ENCODE peak calls at places on chromosomes 12 and 14, in six cellular contexts. One of them, this sample, is unnamed.
A peak's percentile ranks its signal among the peaks of the same experiment; 100 is the strongest.

GRCh38 chr12:53380104-53380796 is at the start of gene SP1:
- DNase-seq in left ventricle myocardium inferior: peak; percentile 93
- DNase-seq in lower lobe of right lung: peak; percentile 97
- DNase-seq in cardiac muscle cell: peak; percentile 98
- DNase-seq in A673: peak; percentile 95
- DNase-seq in PC-9: peak; percentile 70
- DNase-seq in this sample: peak; percentile 94

GRCh38 chr12:104877107-104877705 is 80.9 kb downstream of the SLC41A2 start:
- DNase-seq in left ventricle myocardium inferior: no peak
- DNase-seq in lower lobe of right lung: no peak
- DNase-seq in cardiac muscle cell: peak; percentile 74
- DNase-seq in A673: peak; percentile 44
- DNase-seq in PC-9: peak; percentile 40
- DNase-seq in this sample: peak; percentile 27

GRCh38 chr14:76784881-76785280 is 23.6 kb downstream of the VASH1 start:
- DNase-seq in left ventricle myocardium inferior: peak; percentile 84
- DNase-seq in lower lobe of right lung: peak; percentile 72
- DNase-seq in cardiac muscle cell: peak; percentile 88
- DNase-seq in A673: peak; percentile 90
- DNase-seq in PC-9: peak; percentile 65
- DNase-seq in this sample: peak; percentile 86

GRCh38 chr12:89117448-89118034 is 234.8 kb downstream of the DUSP6 start:
- DNase-seq in left ventricle myocardium inferior: no peak
- DNase-seq in lower lobe of right lung: peak; percentile 38
- DNase-seq in cardiac muscle cell: no peak
- DNase-seq in A673: peak; percentile 13
- DNase-seq in PC-9: peak; percentile 95
- DNase-seq in this sample: no peak

GRCh38 chr12:120167529-120168095 is 26.9 kb downstream of the GCN1 start:
- DNase-seq in left ventricle myocardium inferior: no peak
- DNase-seq in lower lobe of right lung: no peak
- DNase-seq in cardiac muscle cell: no peak
- DNase-seq in A673: peak; percentile 88
- DNase-seq in PC-9: no peak
- DNase-seq in this sample: no peak

GRCh38 chr12:50261654-50262053 is 21.7 kb downstream of the LIMA1 start:
- DNase-seq in left ventricle myocardium inferior: no peak
- DNase-seq in lower lobe of right lung: no peak
- DNase-seq in cardiac muscle cell: peak; percentile 31
- DNase-seq in A673: no peak
- DNase-seq in PC-9: no peak
- DNase-seq in this sample: no peak

GRCh38 chr12:41548926-41549325 is 360.8 kb downstream of the PDZRN4 start:
- DNase-seq in left ventricle myocardium inferior: no peak
- DNase-seq in lower lobe of right lung: no peak
- DNase-seq in cardiac muscle cell: no peak
- DNase-seq in A673: no peak
- DNase-seq in PC-9: no peak
- DNase-seq in this sample: no peak

GRCh38 chr12:42483534-42483857 is 106.0 kb downstream of the PRICKLE1 start:
- DNase-seq in left ventricle myocardium inferior: peak; percentile 42
- DNase-seq in lower lobe of right lung: no peak
- DNase-seq in cardiac muscle cell: no peak
- DNase-seq in A673: peak; percentile 22
- DNase-seq in PC-9: no peak
- DNase-seq in this sample: peak; percentile 68

GRCh38 chr12:90078344-90078743 is 369.7 kb upstream of the ATP2B1 start:
- DNase-seq in left ventricle myocardium inferior: no peak
- DNase-seq in lower lobe of right lung: no peak
- DNase-seq in cardiac muscle cell: no peak
- DNase-seq in A673: no peak
- DNase-seq in PC-9: no peak
- DNase-seq in this sample: no peak

GRCh38 chr14:20613094-20614037 is 22.2 kb upstream of the RNASE12 start:
- DNase-seq in left ventricle myocardium inferior: peak; percentile 67
- DNase-seq in lower lobe of right lung: peak; percentile 79
- DNase-seq in cardiac muscle cell: peak; percentile 98
- DNase-seq in A673: peak; percentile 99
- DNase-seq in PC-9: peak; percentile 94
- DNase-seq in this sample: peak; percentile 81

GRCh38 chr12:95731519-95731958 is 59.0 kb downstream of the NTN4 start:
- DNase-seq in left ventricle myocardium inferior: no peak
- DNase-seq in lower lobe of right lung: no peak
- DNase-seq in cardiac muscle cell: no peak
- DNase-seq in A673: no peak
- DNase-seq in PC-9: no peak
- DNase-seq in this sample: no peak

GRCh38 chr14:53953828-53954550 is 2.6 kb downstream of the BMP4 start:
- DNase-seq in left ventricle myocardium inferior: peak; percentile 38
- DNase-seq in lower lobe of right lung: peak; percentile 59
- DNase-seq in cardiac muscle cell: peak; percentile 48
- DNase-seq in A673: peak; percentile 27
- DNase-seq in PC-9: peak; percentile 35
- DNase-seq in this sample: peak; percentile 39

GRCh38 chr12:23585782-23586163 is 363.7 kb downstream of the SOX5 start:
- DNase-seq in left ventricle myocardium inferior: no peak
- DNase-seq in lower lobe of right lung: no peak
- DNase-seq in cardiac muscle cell: no peak
- DNase-seq in A673: no peak
- DNase-seq in PC-9: no peak
- DNase-seq in this sample: no peak

GRCh38 chr14:66507181-66507721 is 696 bp upstream of the GPHN start:
- DNase-seq in left ventricle myocardium inferior: no peak
- DNase-seq in lower lobe of right lung: no peak
- DNase-seq in cardiac muscle cell: no peak
- DNase-seq in A673: no peak
- DNase-seq in PC-9: no peak
- DNase-seq in this sample: no peak

GRCh38 chr14:20327005-20327869 is 5.8 kb downstream of the CCNB1IP1 start:
- DNase-seq in left ventricle myocardium inferior: no peak
- DNase-seq in lower lobe of right lung: no peak
- DNase-seq in cardiac muscle cell: peak; percentile 77
- DNase-seq in A673: peak; percentile 76
- DNase-seq in PC-9: no peak
- DNase-seq in this sample: peak; percentile 33

GRCh38 chr12:6233121-6233971 is 33.1 kb downstream of the CD9 start:
- DNase-seq in left ventricle myocardium inferior: no peak
- DNase-seq in lower lobe of right lung: no peak
- DNase-seq in cardiac muscle cell: no peak
- DNase-seq in A673: no peak
- DNase-seq in PC-9: no peak
- DNase-seq in this sample: no peak

GRCh38 chr14:65414961-65415589 is 2.5 kb downstream of the FUT8 start:
- DNase-seq in left ventricle myocardium inferior: no peak
- DNase-seq in lower lobe of right lung: no peak
- DNase-seq in cardiac muscle cell: peak; percentile 63
- DNase-seq in A673: peak; percentile 21
- DNase-seq in PC-9: peak; percentile 37
- DNase-seq in this sample: no peak

GRCh38 chr14:34302654-34303053 is 159.4 kb downstream of the SPTSSA start:
- DNase-seq in left ventricle myocardium inferior: no peak
- DNase-seq in lower lobe of right lung: no peak
- DNase-seq in cardiac muscle cell: peak; percentile 25
- DNase-seq in A673: no peak
- DNase-seq in PC-9: no peak
- DNase-seq in this sample: no peak

GRCh38 chr12:32115404-32116104 is 8.9 kb downstream of the BICD1 start:
- DNase-seq in left ventricle myocardium inferior: peak; percentile 71
- DNase-seq in lower lobe of right lung: no peak
- DNase-seq in cardiac muscle cell: peak; percentile 99
- DNase-seq in A673: peak; percentile 64
- DNase-seq in PC-9: peak; percentile 93
- DNase-seq in this sample: peak; percentile 85

GRCh38 chr12:107319536-107320030 is 226.2 kb upstream of the CRY1 start:
- DNase-seq in left ventricle myocardium inferior: no peak
- DNase-seq in lower lobe of right lung: no peak
- DNase-seq in cardiac muscle cell: no peak
- DNase-seq in A673: peak; percentile 45
- DNase-seq in PC-9: no peak
- DNase-seq in this sample: no peak

GRCh38 chr12:54277823-54278276 is 2.1 kb downstream of the CBX5 start:
- DNase-seq in left ventricle myocardium inferior: no peak
- DNase-seq in lower lobe of right lung: no peak
- DNase-seq in cardiac muscle cell: peak; percentile 64
- DNase-seq in A673: no peak
- DNase-seq in PC-9: no peak
- DNase-seq in this sample: no peak

GRCh38 chr12:22101749-22102243 is 55.8 kb downstream of the CMAS start:
- DNase-seq in left ventricle myocardium inferior: no peak
- DNase-seq in lower lobe of right lung: no peak
- DNase-seq in cardiac muscle cell: peak; percentile 88
- DNase-seq in A673: no peak
- DNase-seq in PC-9: no peak
- DNase-seq in this sample: peak; percentile 23

GRCh38 chr12:115407036-115407435 is 723.1 kb upstream of the TBX3 start:
- DNase-seq in left ventricle myocardium inferior: no peak
- DNase-seq in lower lobe of right lung: no peak
- DNase-seq in cardiac muscle cell: no peak
- DNase-seq in A673: no peak
- DNase-seq in PC-9: no peak
- DNase-seq in this sample: no peak

GRCh38 chr14:33357225-33358010 is 418.7 kb downstream of the NPAS3 start:
- DNase-seq in left ventricle myocardium inferior: no peak
- DNase-seq in lower lobe of right lung: no peak
- DNase-seq in cardiac muscle cell: peak; percentile 31
- DNase-seq in A673: no peak
- DNase-seq in PC-9: no peak
- DNase-seq in this sample: no peak

DNA sequence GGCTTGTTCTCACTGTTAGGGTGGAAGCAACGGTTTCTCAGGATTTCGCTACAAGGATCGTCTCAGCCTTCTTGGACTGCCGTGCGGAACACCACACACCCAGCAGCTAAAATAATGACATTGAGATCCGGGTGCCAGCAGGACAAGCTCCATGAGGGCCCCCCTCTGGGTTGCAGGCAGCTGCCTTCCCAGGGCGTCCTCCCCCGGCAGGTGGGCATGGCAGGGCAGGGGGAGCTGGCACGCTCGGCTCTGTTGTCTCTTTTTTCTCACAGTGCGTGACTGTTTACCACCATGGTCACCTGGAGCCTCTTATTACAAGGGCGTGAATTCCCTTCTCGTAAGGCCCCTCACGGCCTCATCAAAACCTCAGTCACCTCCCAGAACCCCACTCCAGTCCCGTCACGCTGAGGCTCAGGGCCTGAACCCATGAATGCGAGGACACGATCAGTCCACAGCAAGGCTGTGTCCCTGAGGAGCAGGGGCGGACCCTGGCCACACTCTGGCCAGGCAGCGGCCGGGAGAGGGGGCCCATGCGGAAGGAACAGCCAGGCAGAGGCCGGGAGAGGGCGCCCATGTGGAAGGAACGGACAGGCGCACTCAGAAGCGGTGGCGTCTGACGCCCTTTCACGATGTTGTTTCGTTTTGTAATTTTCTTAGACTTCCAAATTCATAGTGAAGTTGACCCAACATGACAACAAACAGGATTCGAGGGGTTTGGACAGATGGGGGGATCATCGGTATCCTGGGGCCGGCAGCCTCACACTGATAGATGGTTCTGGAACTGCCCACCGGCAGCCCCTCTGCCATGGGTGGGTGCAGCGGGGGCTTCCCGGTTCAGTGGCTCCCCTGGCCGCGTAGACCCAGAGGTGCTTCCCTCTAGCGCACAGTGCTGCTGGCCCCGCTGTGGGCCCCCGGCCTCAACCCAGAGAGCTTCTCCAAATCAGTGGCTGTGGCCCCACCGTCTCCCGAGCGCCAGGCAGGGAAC is 10.0 kb downstream of the LRCOL1 start:
- DNase-seq in left ventricle myocardium inferior: peak; percentile 73
- DNase-seq in lower lobe of right lung: peak; percentile 78
- DNase-seq in cardiac muscle cell: peak; percentile 79
- DNase-seq in A673: peak; percentile 71
- DNase-seq in PC-9: peak; percentile 48
- DNase-seq in this sample: peak; percentile 70
- H3K27ac ChIP-seq in left ventricle myocardium inferior: no peak overlapping the region
- H3K27ac ChIP-seq in lower lobe of right lung: peak overlapping the region; percentile 46
- H3K27ac ChIP-seq in cardiac muscle cell: no peak overlapping the region
- H3K27ac ChIP-seq in A673: no peak overlapping the region
- H3K27ac ChIP-seq in PC-9: no peak overlapping the region
- H3K27ac ChIP-seq in this sample: no peak overlapping the region

GRCh38 chr14:80223696-80224465 is 12.6 kb upstream of the DIO2 start:
- DNase-seq in left ventricle myocardium inferior: no peak
- DNase-seq in lower lobe of right lung: no peak
- DNase-seq in cardiac muscle cell: no peak
- DNase-seq in A673: no peak
- DNase-seq in PC-9: no peak
- DNase-seq in this sample: no peak
- H3K4me1 ChIP-seq in left ventricle myocardium inferior: no peaks in the 10 kb centered on the region
- H3K4me1 ChIP-seq in lower lobe of right lung: no peaks in the 10 kb centered on the region
- H3K4me1 ChIP-seq in cardiac muscle cell: no peaks in the 10 kb centered on the region
- H3K4me1 ChIP-seq in A673: no peaks in the 10 kb centered on the region
- H3K4me1 ChIP-seq in PC-9: no peaks in the 10 kb centered on the region
- H3K4me1 ChIP-seq in this sample: no peaks in the 10 kb centered on the region

GRCh38 chr12:27193854-27194544 is 50.1 kb upstream of the STK38L start:
- DNase-seq in left ventricle myocardium inferior: peak; percentile 49
- DNase-seq in lower lobe of right lung: no peak
- DNase-seq in cardiac muscle cell: peak; percentile 87
- DNase-seq in A673: no peak
- DNase-seq in PC-9: no peak
- DNase-seq in this sample: peak; percentile 57

GRCh38 chr12:27192118-27192802 is 51.8 kb upstream of the STK38L start:
- DNase-seq in left ventricle myocardium inferior: no peak
- DNase-seq in lower lobe of right lung: no peak
- DNase-seq in cardiac muscle cell: no peak
- DNase-seq in A673: no peak
- DNase-seq in PC-9: no peak
- DNase-seq in this sample: no peak

GRCh38 chr12:27191531-27191930 is 52.6 kb upstream of the STK38L start:
- DNase-seq in left ventricle myocardium inferior: no peak
- DNase-seq in lower lobe of right lung: no peak
- DNase-seq in cardiac muscle cell: no peak
- DNase-seq in A673: no peak
- DNase-seq in PC-9: no peak
- DNase-seq in this sample: no peak

GRCh38 chr12:27194644-27195043 is 49.4 kb upstream of the STK38L start:
- DNase-seq in left ventricle myocardium inferior: no peak
- DNase-seq in lower lobe of right lung: no peak
- DNase-seq in cardiac muscle cell: no peak
- DNase-seq in A673: no peak
- DNase-seq in PC-9: no peak
- DNase-seq in this sample: no peak

GRCh38 chr12:27193106-27193505 is 51.0 kb upstream of the STK38L start:
- DNase-seq in left ventricle myocardium inferior: no peak
- DNase-seq in lower lobe of right lung: no peak
- DNase-seq in cardiac muscle cell: peak; percentile 76
- DNase-seq in A673: no peak
- DNase-seq in PC-9: no peak
- DNase-seq in this sample: no peak
- H3K27ac ChIP-seq in left ventricle myocardium inferior: peak overlapping the region; percentile 85
- H3K27ac ChIP-seq in lower lobe of right lung: no peak overlapping the region
- H3K27ac ChIP-seq in cardiac muscle cell: peak overlapping the region; percentile 89
- H3K27ac ChIP-seq in A673: no peak overlapping the region
- H3K27ac ChIP-seq in PC-9: no peak overlapping the region
- H3K27ac ChIP-seq in this sample: peak overlapping the region; percentile 92

GRCh38 chr14:91008759-91009409 is 51.6 kb downstream of the RPS6KA5 start:
- DNase-seq in left ventricle myocardium inferior: no peak
- DNase-seq in lower lobe of right lung: no peak
- DNase-seq in cardiac muscle cell: no peak
- DNase-seq in A673: no peak
- DNase-seq in PC-9: no peak
- DNase-seq in this sample: no peak
- H3K4me1 ChIP-seq in left ventricle myocardium inferior: no peaks in the 10 kb centered on the region
- H3K4me1 ChIP-seq in lower lobe of right lung: peaks cover 26% of the 10 kb centered on the region
- H3K4me1 ChIP-seq in cardiac muscle cell: no peaks in the 10 kb centered on the region
- H3K4me1 ChIP-seq in A673: no peaks in the 10 kb centered on the region
- H3K4me1 ChIP-seq in PC-9: peaks cover 17% of the 10 kb centered on the region
- H3K4me1 ChIP-seq in this sample: no peaks in the 10 kb centered on the region

This sample was measured in heart left ventricle.